ENCODE peak calls at places on chromosomes 5 and 9, in five cellular contexts. Z is ovary, F is pancreas, P is MM.1S, Y is K562. N is an unnamed sample. For H3K27me3, the result is how much of the 10 kb centered on the place peaks cover.

GRCh38 chr9:92964607-92964975 is 17.3 kb downstream of the FGD3 start:
- DNase-seq in Z (no peak), F (no peak), P (no peak), Y (no peak), N (no peak)

GRCh38 chr5:149561848-149562247 is 10.6 kb upstream of the CSNK1A1 start:
- DNase-seq in Z (no peak), F (no peak), P (peak), Y (no peak), N (no peak)

GRCh38 chr9:86902606-86903460 is 44.5 kb downstream of the GAS1 start:
- DNase-seq in Z (peak), F (no peak), P (no peak), Y (no peak), N (no peak)

GRCh38 chr9:3992924-3993323 is 306.9 kb downstream of the GLIS3 start:
- DNase-seq in Z (no peak), F (no peak), P (no peak), Y (no peak), N (no peak)

GRCh38 chr9:13845460-13845859 is 468.5 kb downstream of the NFIB start:
- DNase-seq in Z (no peak), F (no peak), P (no peak), Y (no peak), N (no peak)

GRCh38 chr9:120648581-120648980 is 65.7 kb downstream of the MEGF9 start:
- DNase-seq in Z (no peak), F (no peak), P (no peak), Y (no peak), N (no peak)

GRCh38 chr5:4113905-4114304 is 518.3 kb downstream of the IRX1 start:
- DNase-seq in Z (no peak), F (no peak), P (no peak), Y (no peak), N (no peak)

GRCh38 chr5:171648279-171648774 is 137.3 kb upstream of the SMIM23 start:
- DNase-seq in Z (no peak), F (no peak), P (no peak), Y (no peak), N (no peak)

GRCh38 chr5:137627293-137627692 is 108.6 kb downstream of the KLHL3 start:
- DNase-seq in Z (no peak), F (no peak), P (no peak), Y (no peak), N (no peak)

GRCh38 chr9:81898851-81899250 is 29.4 kb upstream of the SPATA31D4 start:
- DNase-seq in Z (no peak), F (no peak), P (no peak), Y (no peak), N (no peak)

GRCh38 chr5:76274566-76274965 is 128.5 kb upstream of the IQGAP2 start:
- DNase-seq in Z (no peak), F (no peak), P (no peak), Y (no peak), N (no peak)

GRCh38 chr5:24367211-24367610 is 277.6 kb downstream of the CDH10 start:
- DNase-seq in Z (no peak), F (no peak), P (no peak), Y (no peak), N (no peak)

GRCh38 chr5:169592937-169593650 is 9.5 kb downstream of the SPDL1 start:
- DNase-seq in Z (no peak), F (no peak), P (no peak), Y (no peak), N (no peak)

GRCh38 chr9:91659529-91660294 is 236.1 kb upstream of the NFIL3 start:
- DNase-seq in Z (no peak), F (no peak), P (no peak), Y (peak), N (no peak)

GRCh38 chr5:109668668-109669422 is 20.9 kb upstream of the MAN2A1 start:
- DNase-seq in Z (no peak), F (no peak), P (peak), Y (no peak), N (no peak)

GRCh38 chr5:134258896-134259295 is 33.0 kb upstream of the PPP2CA start:
- DNase-seq in Z (no peak), F (no peak), P (no peak), Y (no peak), N (no peak)

GRCh38 chr9:132547976-132548730 is 34.3 kb upstream of the BARHL1 start:
- DNase-seq in Z (no peak), F (peak), P (no peak), Y (no peak), N (no peak)

GRCh38 chr5:9239071-9239470 is 306.8 kb downstream of the SEMA5A start:
- DNase-seq in Z (no peak), F (no peak), P (no peak), Y (no peak), N (no peak)

GRCh38 chr9:70387663-70388062 is 26.8 kb downstream of the KLF9 start:
- DNase-seq in Z (no peak), F (no peak), P (no peak), Y (no peak), N (no peak)

GRCh38 chr9:130835441-130836298 is 616 bp downstream of the ABL1 start:
- DNase-seq in Z (peak), F (peak), P (no peak), Y (peak), N (peak)

GRCh38 chr9:137379761-137380161 is 43.2 kb downstream of the EXD3 start:
- DNase-seq in Z (peak), F (peak), P (no peak), Y (no peak), N (no peak)

GRCh38 chr5:142095035-142095434 is 13.5 kb upstream of the NDFIP1 start:
- DNase-seq in Z (no peak), F (no peak), P (no peak), Y (no peak), N (no peak)

GRCh38 chr5:76607353-76607871 is 15.8 kb downstream of the F2RL2 start:
- DNase-seq in Z (peak), F (no peak), P (no peak), Y (no peak), N (no peak)

GRCh38 chr5:136836093-136836492 is 470.7 kb upstream of the TRPC7 start:
- DNase-seq in Z (no peak), F (no peak), P (no peak), Y (no peak), N (no peak)

GRCh38 chr9:120781236-120781635 is 12.0 kb downstream of the FBXW2 start:
- DNase-seq in Z (no peak), F (no peak), P (no peak), Y (no peak), N (no peak)

GRCh38 chr5:88142801-88143692 is 125.6 kb downstream of the TMEM161B start:
- DNase-seq in Z (no peak), F (no peak), P (peak), Y (no peak), N (no peak)

GRCh38 chr5:137887831-137888230 is 1.4 kb upstream of the PKD2L2 start:
- DNase-seq in Z (no peak), F (no peak), P (no peak), Y (no peak), N (no peak)

GRCh38 chr5:169343761-169344160 is 42.8 kb upstream of the SLIT3 start:
- DNase-seq in Z (no peak), F (no peak), P (no peak), Y (no peak), N (no peak)

GRCh38 chr5:132528866-132529634 is 14.3 kb downstream of the IL5 start:
- DNase-seq in Z (no peak), F (no peak), P (no peak), Y (no peak), N (no peak)

GRCh38 chr5:19058216-19058615 is 929.8 kb downstream of the CDH18 start:
- DNase-seq in Z (no peak), F (no peak), P (no peak), Y (no peak), N (no peak)

GRCh38 chr9:105858877-105859276 is 164.5 kb downstream of the TMEM38B start:
- DNase-seq in Z (no peak), F (no peak), P (no peak), Y (no peak), N (peak)

GRCh38 chr9:32554107-32554506 is 1.7 kb upstream of the TOPORS start:
- DNase-seq in Z (no peak), F (no peak), P (no peak), Y (peak), N (no peak)

GRCh38 chr9:104810421-104811339 is 46.8 kb downstream of the NIPSNAP3B start:
- DNase-seq in Z (no peak), F (peak), P (no peak), Y (no peak), N (no peak)

GRCh38 chr9:108983885-108984284 is 29.4 kb downstream of the CTNNAL1 start:
- DNase-seq in Z (no peak), F (no peak), P (no peak), Y (no peak), N (no peak)

GRCh38 chr5:177557041-177557647 is 2.8 kb upstream of the FAM193B start:
- DNase-seq in Z (no peak), F (no peak), P (no peak), Y (peak), N (no peak)

GRCh38 chr5:133569347-133569746 is 43.0 kb downstream of the FSTL4 start:
- DNase-seq in Z (no peak), F (no peak), P (no peak), Y (no peak), N (no peak)

GRCh38 chr9:107378031-107378430 is 95.0 kb downstream of the RAD23B start:
- DNase-seq in Z (no peak), F (no peak), P (no peak), Y (no peak), N (no peak)

DNA sequence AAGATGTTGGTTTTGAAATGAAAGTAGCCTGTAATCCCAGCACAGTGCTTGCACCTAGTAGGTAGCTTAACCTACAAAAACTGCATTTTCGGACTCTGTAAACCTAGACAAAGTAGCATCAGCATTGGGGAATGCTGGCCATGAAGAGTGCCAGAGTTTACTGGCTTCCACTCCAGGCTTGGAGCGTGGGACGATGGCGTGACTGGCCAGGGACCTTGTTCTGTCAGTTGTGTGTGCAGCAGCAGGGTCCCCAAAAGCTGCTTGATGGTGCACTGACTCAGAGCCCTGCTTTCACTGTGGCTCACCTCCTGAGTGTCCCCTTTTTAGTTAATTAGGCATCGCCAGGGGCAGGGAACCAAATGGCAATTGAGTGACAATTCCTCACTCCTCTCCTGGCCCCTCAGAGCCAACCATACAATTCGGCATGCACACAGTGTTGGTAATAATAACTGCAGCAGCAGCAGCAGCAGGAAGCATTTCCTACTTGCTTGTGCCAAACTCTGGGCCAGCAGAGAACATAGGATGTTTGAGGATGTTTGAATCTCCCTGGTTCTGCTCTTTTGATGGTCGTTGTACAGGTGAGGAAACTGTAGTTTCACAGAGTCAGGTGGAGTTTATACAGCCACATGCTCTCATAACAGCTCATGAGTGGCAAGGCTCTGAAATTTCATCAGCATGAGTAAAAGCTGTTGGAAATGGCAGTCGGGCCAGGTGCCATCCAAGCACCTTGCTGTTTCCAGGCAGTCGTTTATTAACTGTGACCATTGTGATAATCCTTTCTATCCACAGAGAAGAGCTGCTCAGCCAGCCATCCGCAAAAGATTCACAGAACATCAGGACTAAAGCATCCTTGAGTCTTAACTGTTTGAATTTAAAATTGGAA is 4.2 kb downstream of the UBE2QL1 start:
- DNase-seq in Z (no peak), F (no peak), P (peak), Y (no peak), N (no peak)
- H3K27me3 ChIP-seq in Z (under half), F (under half), P (under half), Y (half or more), N (under half)

DNA sequence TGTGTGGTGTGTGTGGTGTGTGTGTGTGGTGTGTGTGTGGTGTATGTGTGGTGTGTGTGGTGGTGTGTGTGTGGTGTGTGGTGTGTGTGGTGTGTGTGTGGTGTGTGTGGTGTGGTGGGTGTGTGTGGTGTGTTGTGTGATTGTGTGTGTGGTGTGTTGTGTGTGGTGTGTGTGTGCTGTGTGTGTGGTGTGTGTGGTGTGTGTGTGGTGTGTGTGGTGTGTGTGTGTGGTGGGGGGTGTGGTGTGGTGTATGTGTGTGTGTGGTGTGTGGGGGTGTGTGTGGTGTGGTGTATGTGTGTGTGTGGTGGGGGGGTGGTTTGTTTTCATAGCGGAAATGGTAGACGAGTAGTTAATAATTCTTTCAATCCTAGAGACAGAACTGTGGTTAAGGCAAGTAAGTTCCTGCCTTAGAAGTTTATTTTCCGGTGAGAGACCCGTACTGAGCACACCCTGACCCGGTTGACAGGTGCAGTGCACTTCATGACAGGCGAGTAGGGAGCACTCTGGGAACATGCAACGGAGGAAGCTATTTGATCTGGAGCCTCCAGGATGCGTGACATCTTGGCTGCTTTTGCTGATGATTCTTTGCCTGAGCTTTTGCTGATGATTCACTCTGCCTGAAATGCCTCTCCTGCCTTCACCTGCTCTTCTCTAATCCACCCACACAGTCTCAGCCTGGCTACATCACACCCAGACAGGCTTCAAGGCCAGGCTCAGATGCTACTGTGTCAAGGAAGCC is 21.7 kb upstream of the FAT2 start:
- DNase-seq in Z (no peak), F (no peak), P (peak), Y (no peak), N (peak)
- H3K4me3 ChIP-seq in Z (no peak), F (no peak), P (no peak), Y (no peak), N (peak)

DNA sequence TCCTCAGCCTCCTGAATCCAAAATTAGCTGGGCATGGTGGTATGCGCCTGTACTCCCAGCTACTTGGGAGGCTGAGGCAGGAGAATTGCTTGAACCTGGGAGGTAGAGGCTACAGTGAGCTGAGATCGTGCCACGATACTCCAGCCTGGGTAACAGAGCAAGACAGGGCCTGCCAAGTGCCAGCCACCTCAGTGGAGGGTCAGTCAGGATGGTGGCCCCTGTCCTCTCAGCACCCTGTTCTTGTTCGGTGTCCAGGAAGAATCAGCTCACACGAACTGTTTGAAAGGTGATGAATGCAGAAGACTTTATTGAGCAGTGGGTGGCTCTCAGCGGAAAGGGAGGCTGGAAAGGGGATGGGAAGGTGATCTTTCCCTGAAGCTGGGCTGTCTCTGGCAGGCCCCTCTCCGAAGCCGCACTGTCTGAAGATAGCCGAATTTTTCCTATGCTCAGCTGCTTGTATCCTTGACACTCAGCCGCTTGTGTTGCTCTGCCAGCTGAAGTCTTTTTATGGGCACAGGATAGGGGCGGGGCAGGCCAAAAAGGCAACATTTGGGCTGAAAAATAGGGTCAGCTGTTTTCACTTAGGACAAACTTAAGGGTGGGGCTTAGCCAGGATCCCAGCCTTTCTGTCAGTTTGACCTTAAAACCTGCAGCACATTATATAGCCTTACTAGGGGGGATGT is 50.9 kb downstream of the UBE2R2 start:
- DNase-seq in Z (peak), F (no peak), P (no peak), Y (no peak), N (no peak)
- H3K27ac ChIP-seq in Z (no peak), F (no peak), P (no peak), Y (no peak), N (no peak)

DNA sequence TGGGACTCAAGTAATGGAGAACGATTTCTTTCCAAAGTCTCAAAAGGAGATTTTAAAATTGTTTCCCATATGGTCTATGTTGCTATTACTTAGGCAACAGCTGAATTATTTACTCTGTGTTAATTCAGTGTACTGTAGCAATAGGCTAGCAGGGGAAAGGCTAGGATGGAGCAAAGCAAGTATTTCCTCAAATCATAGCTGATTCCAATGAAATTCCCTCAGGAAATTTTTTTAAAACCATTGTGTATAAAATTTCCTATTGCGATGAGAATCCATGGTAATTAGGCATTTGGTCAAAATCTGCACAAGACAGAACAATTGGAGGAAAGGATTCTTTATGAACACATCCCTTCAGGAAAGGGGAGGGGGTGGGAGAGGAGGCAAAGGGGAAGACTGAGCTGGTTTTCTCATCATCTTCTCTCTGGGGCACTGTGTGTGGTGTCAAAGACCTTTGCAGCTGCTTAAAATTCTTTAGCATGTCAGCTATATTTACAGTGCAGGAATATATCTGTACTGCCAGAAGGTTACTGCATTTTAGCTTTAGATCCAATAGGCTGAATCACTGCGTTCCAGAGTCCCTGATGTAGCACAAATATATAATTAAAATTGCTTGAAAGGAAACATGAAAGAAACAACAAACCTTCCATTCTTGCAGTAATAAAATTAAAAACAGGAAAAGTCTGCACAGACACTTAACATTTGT is 95.3 kb downstream of the ZNF608 start:
- DNase-seq in Z (no peak), F (no peak), P (no peak), Y (peak), N (no peak)
- H3K27me3 ChIP-seq in Z (under half), F (under half), P (under half), Y (under half), N (under half)

DNA sequence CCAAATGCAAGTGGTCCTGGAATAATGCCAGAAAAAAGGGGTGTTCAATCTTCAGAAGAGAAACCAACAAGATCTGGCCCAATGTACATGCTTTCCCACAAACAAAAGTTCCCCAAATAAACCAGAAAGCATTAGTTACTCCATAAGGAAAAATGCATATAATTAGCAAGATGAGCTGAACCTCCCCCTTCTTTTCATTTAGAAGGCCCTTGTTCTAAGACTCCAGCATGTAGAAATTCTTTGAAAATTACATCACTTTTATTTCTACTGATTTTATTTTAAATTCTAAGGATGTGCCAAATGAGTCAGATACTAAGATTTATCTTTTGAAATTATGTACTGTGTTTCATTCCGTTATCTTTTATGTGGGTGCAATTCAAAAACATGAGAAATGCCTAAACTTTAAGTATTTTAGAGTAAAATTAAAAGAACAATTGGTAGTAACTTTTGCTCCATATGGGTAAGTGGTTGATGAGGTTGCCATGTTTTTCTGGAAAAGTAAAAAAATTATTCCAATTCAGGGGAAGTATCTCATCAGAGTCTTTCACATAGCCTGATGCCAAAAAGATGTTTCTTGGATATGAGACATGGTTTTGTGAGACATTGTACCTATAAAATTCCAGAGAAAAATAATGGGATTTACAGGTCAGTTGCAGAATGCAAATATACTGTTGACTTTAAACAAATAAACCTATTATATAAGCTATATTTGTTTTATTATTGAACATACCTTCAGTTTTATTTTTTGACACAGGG is 106.5 kb upstream of the CCDC112 start:
- DNase-seq in Z (no peak), F (no peak), P (no peak), Y (no peak), N (no peak)
- H3K4me3 ChIP-seq in Z (no peak), F (no peak), P (no peak), Y (no peak), N (no peak)

N was measured in CD4-positive, CD25-positive, alpha-beta regulatory T cell.